ENCODE peak calls at places on chromosomes 11 and 22, in four cellular contexts. D is keratinocyte, W is K562, I is endothelial cell of umbilical vein. R is an unnamed sample. For H3K9me1, the result is how much of the 10 kb centered on the place peaks cover.

GRCh38 chr11:91394718-91395414 is 829.8 kb upstream of the FAT3 start:
- DNase-seq in D (no peak), W (no peak), I (no peak), R (no peak)

GRCh38 chr11:27693398-27693797 is 6.9 kb downstream of the BDNF start:
- DNase-seq in D (no peak), W (no peak), I (no peak), R (no peak)

GRCh38 chr11:112856591-112856990 is 104.6 kb upstream of the NCAM1 start:
- DNase-seq in D (no peak), W (no peak), I (no peak), R (no peak)

GRCh38 chr22:19597399-19597735 is 73.2 kb upstream of the CLDN5 start:
- DNase-seq in D (no peak), W (peak), I (peak), R (no peak)

GRCh38 chr22:19483481-19484244 is 3.9 kb downstream of the CDC45 start:
- DNase-seq in D (no peak), W (no peak), I (peak), R (peak)

GRCh38 chr22:20551805-20552449 is 44.5 kb downstream of the MED15 start:
- DNase-seq in D (no peak), W (no peak), I (peak), R (no peak)

GRCh38 chr11:44531116-44531504 is 34.4 kb upstream of the CD82 start:
- DNase-seq in D (no peak), W (peak), I (no peak), R (no peak)

GRCh38 chr11:44451706-44452105 is 113.8 kb upstream of the CD82 start:
- DNase-seq in D (no peak), W (no peak), I (no peak), R (no peak)

GRCh38 chr11:134755535-134755934 is 343.5 kb upstream of the B3GAT1 start:
- DNase-seq in D (no peak), W (no peak), I (no peak), R (no peak)

GRCh38 chr11:16286095-16286494 is 70.3 kb downstream of the SOX6 start:
- DNase-seq in D (no peak), W (no peak), I (no peak), R (peak)

GRCh38 chr11:86670179-86670578 is 2.2 kb downstream of the ME3 start:
- DNase-seq in D (no peak), W (no peak), I (no peak), R (peak)

DNA sequence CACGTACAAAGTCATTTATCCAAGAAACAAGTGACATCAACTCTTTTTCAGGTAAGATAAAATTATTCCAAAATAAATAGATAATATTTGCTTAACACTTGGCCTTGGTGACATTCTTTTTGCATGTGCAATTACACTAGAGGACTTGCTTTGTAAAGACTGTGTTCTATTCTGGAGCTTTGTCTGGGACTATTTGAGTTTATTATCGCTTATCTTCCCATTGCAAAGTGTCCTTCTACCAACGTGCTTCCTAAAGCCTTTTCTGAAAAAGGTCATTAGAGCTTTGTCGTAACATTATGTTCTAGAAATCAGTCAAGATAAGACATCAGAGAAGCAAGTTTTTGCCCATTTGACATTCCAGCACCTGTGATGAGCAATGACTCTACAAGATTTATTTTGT is 78.3 kb upstream of the MYO18B start:
- DNase-seq in D (no peak), W (no peak), I (no peak), R (no peak)
- H3K9me1 ChIP-seq in D (under half), W (under half), I (under half), R (under half)

GRCh38 chr11:4115128-4115527 is 20.5 kb downstream of the RRM1 start:
- DNase-seq in D (no peak), W (no peak), I (no peak), R (no peak)
- H3K9me1 ChIP-seq in D (under half), W (under half), I (under half), R (under half)

DNA sequence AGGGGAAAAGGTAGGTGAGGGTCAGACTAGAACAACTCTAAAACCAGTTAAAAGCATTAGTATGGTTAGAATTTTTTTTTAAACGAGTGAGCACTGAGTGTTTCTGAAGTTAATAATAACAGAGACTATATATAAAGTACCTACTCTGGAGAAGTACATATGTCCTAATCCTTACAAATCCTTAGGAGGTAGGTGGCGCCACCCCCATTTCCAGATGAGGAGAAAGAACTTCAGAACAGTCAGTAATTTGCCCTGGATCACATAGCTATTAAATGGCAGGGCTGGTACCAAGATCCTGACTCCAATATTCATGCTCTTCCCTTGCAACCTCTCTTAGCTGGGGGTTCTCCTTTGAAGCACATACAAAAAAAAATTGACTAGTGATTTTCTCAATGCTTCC is 80.5 kb downstream of the CLPB start:
- DNase-seq in D (no peak), W (no peak), I (no peak), R (peak)
- H3K9me1 ChIP-seq in D (under half), W (under half), I (under half), R (under half)

GRCh38 chr11:110758012-110758411 is 45.8 kb upstream of the ARHGAP20 start:
- DNase-seq in D (no peak), W (no peak), I (no peak), R (peak)
- H3K9me1 ChIP-seq in D (under half), W (under half), I (under half), R (under half)

DNA sequence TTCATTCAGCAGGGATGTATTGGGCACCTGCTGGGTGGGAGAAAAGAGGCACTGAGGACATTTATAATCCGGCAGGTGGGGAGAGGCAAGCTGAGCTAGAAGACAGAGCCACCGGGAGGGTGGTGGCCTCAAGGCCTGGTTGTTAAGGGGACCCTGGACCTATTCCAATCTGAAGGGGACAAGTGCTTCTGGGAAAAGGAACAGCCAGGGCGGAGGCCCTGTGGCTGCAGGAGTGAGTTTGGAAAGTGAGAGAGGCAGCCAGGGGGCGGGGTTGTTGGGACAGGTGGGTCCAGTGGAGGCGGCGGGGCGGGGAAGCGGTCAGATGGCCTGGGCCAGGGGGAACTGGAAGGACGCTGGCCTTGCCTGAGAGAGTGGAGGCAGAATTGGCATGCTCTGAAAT is 29.1 kb downstream of the ANO1 start:
- DNase-seq in D (no peak), W (no peak), I (no peak), R (no peak)
- H3K9me1 ChIP-seq in D (under half), W (under half), I (under half), R (under half)

R was measured in IMR-90.